ENCODE peak calls at places on chromosomes 12 and 14, in four cellular contexts. Z is heart left ventricle; K is CD4-positive, CD25-positive, alpha-beta regulatory T cell; I is A549. S is an unnamed sample. For H3K4me1, the result is how much of the 10 kb centered on the place peaks cover.

GRCh38 chr14:94123868-94124267 is 5.5 kb downstream of the IFI27L2 start:
- DNase-seq in Z (peak), K (no peak), I (no peak), S (no peak)

GRCh38 chr12:106417926-106418910 is 60.7 kb downstream of the POLR3B start:
- DNase-seq in Z (no peak), K (no peak), I (no peak), S (no peak)

GRCh38 chr12:52615208-52615868 is 3.0 kb downstream of the KRT73 start:
- DNase-seq in K (peak), I (no peak), Z (no peak), S (no peak)

GRCh38 chr12:88945041-88945732 is 364.9 kb upstream of the KITLG start:
- DNase-seq in I (no peak), Z (no peak), K (no peak), S (no peak)

GRCh38 chr12:9699898-9700605 is 30.5 kb downstream of the CLEC2D start:
- DNase-seq in K (no peak), Z (no peak), I (no peak), S (no peak)

GRCh38 chr14:80705241-80705980 is 236.1 kb downstream of the CEP128 start:
- DNase-seq in Z (no peak), I (no peak), K (no peak), S (no peak)

GRCh38 chr12:108055135-108055534 is 74.0 kb upstream of the WSCD2 start:
- DNase-seq in K (no peak), I (no peak), Z (no peak), S (no peak)

GRCh38 chr12:48973992-48974673 is 2.6 kb upstream of the WNT10B start:
- DNase-seq in I (peak), K (no peak), Z (no peak), S (peak)

GRCh38 chr14:95651028-95651427 is 35.2 kb upstream of the TCL1B start:
- DNase-seq in Z (no peak), K (no peak), I (no peak), S (no peak)

GRCh38 chr12:115375188-115375991 is 691.4 kb upstream of the TBX3 start:
- DNase-seq in Z (no peak), I (peak), K (no peak), S (no peak)

GRCh38 chr14:103123128-103123633 is at the start of gene TNFAIP2:
- DNase-seq in Z (peak), K (no peak), I (peak), S (no peak)

GRCh38 chr14:64676410-64677008 is 27.7 kb upstream of the PLEKHG3 start:
- DNase-seq in I (no peak), K (no peak), Z (no peak), S (no peak)

GRCh38 chr14:64673748-64674147 is 30.5 kb upstream of the PLEKHG3 start:
- DNase-seq in Z (no peak), I (no peak), K (peak), S (peak)

GRCh38 chr14:64675246-64675645 is 29.0 kb upstream of the PLEKHG3 start:
- DNase-seq in I (no peak), K (no peak), Z (no peak), S (no peak)

GRCh38 chr14:64673329-64673728 is 30.9 kb upstream of the PLEKHG3 start:
- DNase-seq in K (no peak), I (no peak), Z (no peak), S (no peak)

DNA sequence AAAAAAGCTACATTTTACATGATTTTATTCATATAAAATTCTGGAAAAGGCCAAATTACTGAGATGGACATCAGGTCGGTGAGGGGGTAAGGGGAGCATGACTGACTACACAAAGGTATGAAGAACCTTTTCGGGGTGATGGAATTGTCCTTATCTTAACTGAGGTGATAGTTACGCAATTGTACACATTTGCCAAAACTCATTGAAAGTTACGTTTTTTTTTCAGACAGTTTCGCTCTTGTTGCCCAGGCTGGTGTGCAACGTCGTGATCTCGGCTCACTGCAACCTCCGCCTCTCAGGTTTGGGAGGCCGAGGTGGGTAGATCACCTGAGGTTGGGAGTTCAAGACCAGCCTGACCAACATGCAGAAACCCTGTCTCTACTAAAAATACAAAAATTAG is 29.4 kb upstream of the PLEKHG3 start:
- DNase-seq in I (no peak), K (no peak), Z (no peak), S (no peak)
- H3K4me1 ChIP-seq in I (under half), K (under half), Z (under half), S (under half)

GRCh38 chr14:92277031-92277430 is 45.9 kb upstream of the SLC24A4 start:
- DNase-seq in I (no peak), K (no peak), Z (no peak), S (no peak)
- H3K27ac ChIP-seq in I (no peak), K (no peak), Z (no peak), S (no peak)

GRCh38 chr12:120264086-120264485 is 1.4 kb downstream of the PXN start:
- DNase-seq in K (no peak), Z (peak), I (no peak), S (no peak)

GRCh38 chr12:120260607-120261006 is 4.9 kb downstream of the PXN start:
- DNase-seq in I (no peak), K (no peak), Z (no peak), S (no peak)

GRCh38 chr12:120262852-120263724 is 2.4 kb downstream of the PXN start:
- DNase-seq in Z (peak), K (no peak), I (no peak), S (no peak)

GRCh38 chr12:120263725-120264040 is 1.8 kb downstream of the PXN start:
- DNase-seq in Z (no peak), I (no peak), K (no peak), S (no peak)

DNA sequence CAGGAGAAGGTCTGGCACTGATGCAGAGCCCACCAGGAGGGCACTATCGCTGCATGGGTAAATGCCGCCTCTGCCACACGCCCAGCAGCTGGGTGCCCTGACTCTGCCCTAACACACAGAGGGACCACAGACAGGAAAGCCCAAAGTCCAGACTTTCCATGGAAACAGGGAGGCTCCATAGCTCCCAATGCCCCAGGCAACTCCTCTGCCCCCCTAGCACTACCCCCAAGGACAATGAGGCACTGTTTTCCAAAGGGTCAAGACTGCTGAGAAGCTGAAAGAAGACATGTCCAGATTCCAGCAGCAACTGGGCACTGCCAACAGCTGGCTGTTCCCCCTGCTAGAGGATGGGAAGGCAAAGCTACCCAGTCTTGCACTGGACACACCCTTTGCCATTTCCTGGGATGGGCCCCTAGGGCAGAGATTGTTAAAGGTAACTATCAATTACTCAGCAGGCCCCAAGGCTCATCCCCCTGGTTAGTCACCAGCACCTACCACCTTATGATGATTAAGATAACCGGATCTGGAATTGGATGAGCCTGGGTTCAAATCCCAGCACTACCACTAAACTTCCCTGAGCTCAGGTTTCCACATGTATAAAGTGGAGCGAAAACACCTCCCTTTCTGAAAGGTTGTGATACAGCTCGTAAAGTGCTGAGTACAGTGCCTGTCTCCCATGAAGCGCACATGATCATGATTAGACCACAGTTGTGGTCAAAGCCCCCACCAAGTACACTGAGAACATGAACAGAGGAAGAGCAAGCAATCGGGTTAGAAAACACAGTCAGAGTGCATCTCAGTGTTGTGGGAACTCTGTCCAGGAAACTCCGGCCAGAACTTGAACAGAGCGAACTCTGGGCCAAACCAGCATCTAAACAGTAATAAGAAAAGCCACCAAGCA is 3.3 kb downstream of the PXN start:
- DNase-seq in Z (no peak), I (peak), K (no peak), S (peak)
- H3K4me1 ChIP-seq in Z (half or more), I (half or more), K (half or more), S (half or more)

GRCh38 chr14:77561881-77562280 is 54.6 kb downstream of the SPTLC2 start:
- DNase-seq in K (no peak), I (no peak), Z (no peak), S (no peak)
- H3K27ac ChIP-seq in K (no peak), I (no peak), Z (no peak), S (no peak)

GRCh38 chr12:63308701-63309100 is 157.7 kb upstream of the AVPR1A start:
- DNase-seq in I (no peak), Z (peak), K (no peak), S (no peak)

GRCh38 chr12:63304844-63305243 is 153.8 kb upstream of the AVPR1A start:
- DNase-seq in I (no peak), K (no peak), Z (no peak), S (no peak)

GRCh38 chr12:63306476-63306875 is 155.5 kb upstream of the AVPR1A start:
- DNase-seq in K (no peak), Z (no peak), I (no peak), S (no peak)

GRCh38 chr12:63302941-63303536 is 152.0 kb upstream of the AVPR1A start:
- DNase-seq in K (no peak), I (no peak), Z (no peak), S (no peak)

GRCh38 chr12:63307849-63308248 is 156.8 kb upstream of the AVPR1A start:
- DNase-seq in K (no peak), Z (no peak), I (no peak), S (no peak)
- H3K4me1 ChIP-seq in K (under half), Z (under half), I (under half), S (under half)

DNA sequence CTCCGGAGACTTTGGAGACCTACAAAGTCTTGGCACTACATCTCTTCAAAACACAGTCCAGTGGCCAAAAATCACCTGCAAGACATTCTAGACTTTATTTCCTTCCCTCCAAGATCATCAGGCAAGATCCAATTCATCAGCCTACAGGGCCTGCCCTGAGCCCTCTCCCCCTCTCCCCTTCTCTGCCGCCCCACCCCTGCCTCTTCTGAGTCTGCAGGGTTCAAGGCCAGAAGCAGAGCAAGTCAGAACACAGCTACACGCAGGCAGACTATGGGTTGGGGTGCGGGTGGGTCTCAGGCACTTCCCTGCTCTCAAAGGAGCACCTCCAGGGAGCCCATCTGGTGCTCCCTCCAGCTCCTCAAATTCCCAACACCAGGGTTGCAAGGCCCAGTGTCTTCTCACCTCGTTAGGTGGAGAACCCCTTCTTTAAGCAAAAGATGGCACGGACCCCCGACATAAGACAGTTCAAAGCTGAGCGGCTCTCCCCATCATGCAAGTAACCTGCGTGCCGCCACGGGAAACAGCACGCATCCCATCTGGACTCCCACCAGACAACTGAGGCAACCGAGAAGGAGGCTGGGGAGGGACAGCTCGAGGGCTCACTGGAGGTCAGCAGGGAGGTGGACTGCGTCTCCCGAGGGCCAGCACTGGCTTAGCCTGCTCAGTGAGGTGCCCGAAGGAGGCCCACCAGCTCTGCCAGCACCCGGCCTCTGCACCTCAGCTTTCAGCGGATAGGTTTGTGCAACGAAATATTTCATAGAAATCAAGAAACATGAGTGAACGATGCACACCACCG is 5.6 kb upstream of the INF2 start:
- DNase-seq in Z (peak), I (no peak), K (no peak), S (no peak)
- H3K27ac ChIP-seq in Z (no peak), I (peak), K (no peak), S (no peak)